ENCODE peak calls at places on chromosomes 4 and X, in five cellular contexts. One of them, this sample, is unnamed.

GRCh38 chr4:1833307-1834046 is 22.5 kb downstream of the LETM1 start:
- DNase-seq in stimulated activated CD8-positive, alpha-beta memory T cell treated with anti-CD3 and anti-CD28 coated beads, Interleukin-7, amount 100 ng/mL, for 1 hour: no peak
- DNase-seq in EL: no peak
- DNase-seq in adipocyte: no peak
- DNase-seq in NCI-H1417 treated with DMSO at 0.1 percent for 48 hours: no peak
- DNase-seq in this sample: no peak

GRCh38 chrX:69323786-69324720 is 158.8 kb upstream of the PJA1 start:
- DNase-seq in stimulated activated CD8-positive, alpha-beta memory T cell treated with anti-CD3 and anti-CD28 coated beads, Interleukin-7, amount 100 ng/mL, for 1 hour: no peak
- DNase-seq in EL: no peak
- DNase-seq in adipocyte: no peak
- DNase-seq in NCI-H1417 treated with DMSO at 0.1 percent for 48 hours: no peak
- DNase-seq in this sample: no peak

GRCh38 chrX:40015693-40016092 is 82.1 kb downstream of the BCOR start:
- DNase-seq in stimulated activated CD8-positive, alpha-beta memory T cell treated with anti-CD3 and anti-CD28 coated beads, Interleukin-7, amount 100 ng/mL, for 1 hour: no peak
- DNase-seq in EL: no peak
- DNase-seq in adipocyte: no peak
- DNase-seq in NCI-H1417 treated with DMSO at 0.1 percent for 48 hours: no peak
- DNase-seq in this sample: no peak

GRCh38 chrX:103688949-103689348 is 2.5 kb upstream of the MORF4L2 start:
- DNase-seq in stimulated activated CD8-positive, alpha-beta memory T cell treated with anti-CD3 and anti-CD28 coated beads, Interleukin-7, amount 100 ng/mL, for 1 hour: no peak
- DNase-seq in EL: peak; percentile 35
- DNase-seq in adipocyte: peak; percentile 72
- DNase-seq in NCI-H1417 treated with DMSO at 0.1 percent for 48 hours: peak; percentile 30
- DNase-seq in this sample: peak; percentile 48

GRCh38 chrX:13965531-13965930 is 64.2 kb downstream of the GEMIN8 start:
- DNase-seq in stimulated activated CD8-positive, alpha-beta memory T cell treated with anti-CD3 and anti-CD28 coated beads, Interleukin-7, amount 100 ng/mL, for 1 hour: no peak
- DNase-seq in EL: no peak
- DNase-seq in adipocyte: no peak
- DNase-seq in NCI-H1417 treated with DMSO at 0.1 percent for 48 hours: no peak
- DNase-seq in this sample: no peak

GRCh38 chrX:47936224-47936939 is 67.4 kb downstream of the ZNF182 start:
- DNase-seq in stimulated activated CD8-positive, alpha-beta memory T cell treated with anti-CD3 and anti-CD28 coated beads, Interleukin-7, amount 100 ng/mL, for 1 hour: no peak
- DNase-seq in EL: no peak
- DNase-seq in adipocyte: no peak
- DNase-seq in NCI-H1417 treated with DMSO at 0.1 percent for 48 hours: no peak
- DNase-seq in this sample: peak; percentile 30

GRCh38 chr4:20370284-20370683 is 118.6 kb downstream of the SLIT2 start:
- DNase-seq in stimulated activated CD8-positive, alpha-beta memory T cell treated with anti-CD3 and anti-CD28 coated beads, Interleukin-7, amount 100 ng/mL, for 1 hour: no peak
- DNase-seq in EL: peak; percentile 31
- DNase-seq in adipocyte: peak; percentile 81
- DNase-seq in NCI-H1417 treated with DMSO at 0.1 percent for 48 hours: no peak
- DNase-seq in this sample: no peak

GRCh38 chr4:48342559-48342878 is 1.2 kb downstream of the SLAIN2 start:
- DNase-seq in stimulated activated CD8-positive, alpha-beta memory T cell treated with anti-CD3 and anti-CD28 coated beads, Interleukin-7, amount 100 ng/mL, for 1 hour: no peak
- DNase-seq in EL: no peak
- DNase-seq in adipocyte: peak; percentile 44
- DNase-seq in NCI-H1417 treated with DMSO at 0.1 percent for 48 hours: no peak
- DNase-seq in this sample: peak; percentile 7

GRCh38 chr4:132097046-132097445 is 1052.0 kb upstream of the PCDH10 start:
- DNase-seq in stimulated activated CD8-positive, alpha-beta memory T cell treated with anti-CD3 and anti-CD28 coated beads, Interleukin-7, amount 100 ng/mL, for 1 hour: no peak
- DNase-seq in EL: no peak
- DNase-seq in adipocyte: no peak
- DNase-seq in NCI-H1417 treated with DMSO at 0.1 percent for 48 hours: no peak
- DNase-seq in this sample: no peak

GRCh38 chr4:1177274-1178141 is 5.1 kb upstream of the SPON2 start:
- DNase-seq in stimulated activated CD8-positive, alpha-beta memory T cell treated with anti-CD3 and anti-CD28 coated beads, Interleukin-7, amount 100 ng/mL, for 1 hour: no peak
- DNase-seq in EL: no peak
- DNase-seq in adipocyte: no peak
- DNase-seq in NCI-H1417 treated with DMSO at 0.1 percent for 48 hours: no peak
- DNase-seq in this sample: no peak

GRCh38 chrX:1355131-1355799 is 18.7 kb downstream of the IL3RA start:
- DNase-seq in stimulated activated CD8-positive, alpha-beta memory T cell treated with anti-CD3 and anti-CD28 coated beads, Interleukin-7, amount 100 ng/mL, for 1 hour: no peak
- DNase-seq in EL: no peak
- DNase-seq in adipocyte: no peak
- DNase-seq in NCI-H1417 treated with DMSO at 0.1 percent for 48 hours: no peak
- DNase-seq in this sample: peak; percentile 21

GRCh38 chr4:20552004-20552403 is 148.3 kb upstream of the PACRGL start:
- DNase-seq in stimulated activated CD8-positive, alpha-beta memory T cell treated with anti-CD3 and anti-CD28 coated beads, Interleukin-7, amount 100 ng/mL, for 1 hour: no peak
- DNase-seq in EL: no peak
- DNase-seq in adipocyte: no peak
- DNase-seq in NCI-H1417 treated with DMSO at 0.1 percent for 48 hours: no peak
- DNase-seq in this sample: no peak

GRCh38 chrX:55120767-55121358 is 32.0 kb downstream of the PAGE2 start:
- DNase-seq in stimulated activated CD8-positive, alpha-beta memory T cell treated with anti-CD3 and anti-CD28 coated beads, Interleukin-7, amount 100 ng/mL, for 1 hour: no peak
- DNase-seq in EL: no peak
- DNase-seq in adipocyte: peak; percentile 0
- DNase-seq in NCI-H1417 treated with DMSO at 0.1 percent for 48 hours: no peak
- DNase-seq in this sample: no peak

GRCh38 chrX:73877687-73878086 is 314.7 kb downstream of the CHIC1 start:
- DNase-seq in stimulated activated CD8-positive, alpha-beta memory T cell treated with anti-CD3 and anti-CD28 coated beads, Interleukin-7, amount 100 ng/mL, for 1 hour: no peak
- DNase-seq in EL: peak; percentile 10
- DNase-seq in adipocyte: no peak
- DNase-seq in NCI-H1417 treated with DMSO at 0.1 percent for 48 hours: no peak
- DNase-seq in this sample: no peak

GRCh38 chr4:137425281-137425680 is 107.0 kb downstream of the PCDH18 start:
- DNase-seq in stimulated activated CD8-positive, alpha-beta memory T cell treated with anti-CD3 and anti-CD28 coated beads, Interleukin-7, amount 100 ng/mL, for 1 hour: no peak
- DNase-seq in EL: no peak
- DNase-seq in adipocyte: no peak
- DNase-seq in NCI-H1417 treated with DMSO at 0.1 percent for 48 hours: no peak
- DNase-seq in this sample: no peak

GRCh38 chrX:21738145-21738949 is 19.6 kb downstream of the SMPX start:
- DNase-seq in stimulated activated CD8-positive, alpha-beta memory T cell treated with anti-CD3 and anti-CD28 coated beads, Interleukin-7, amount 100 ng/mL, for 1 hour: no peak
- DNase-seq in EL: no peak
- DNase-seq in adipocyte: no peak
- DNase-seq in NCI-H1417 treated with DMSO at 0.1 percent for 48 hours: peak; percentile 72
- DNase-seq in this sample: no peak

GRCh38 chr4:76012388-76012801 is 5.1 kb upstream of the CXCL9 start:
- DNase-seq in stimulated activated CD8-positive, alpha-beta memory T cell treated with anti-CD3 and anti-CD28 coated beads, Interleukin-7, amount 100 ng/mL, for 1 hour: no peak
- DNase-seq in EL: peak; percentile 13
- DNase-seq in adipocyte: peak; percentile 26
- DNase-seq in NCI-H1417 treated with DMSO at 0.1 percent for 48 hours: no peak
- DNase-seq in this sample: peak; percentile 26

GRCh38 chrX:131072871-131073571 is 14.9 kb downstream of the ARHGAP36 start:
- DNase-seq in stimulated activated CD8-positive, alpha-beta memory T cell treated with anti-CD3 and anti-CD28 coated beads, Interleukin-7, amount 100 ng/mL, for 1 hour: no peak
- DNase-seq in EL: no peak
- DNase-seq in adipocyte: no peak
- DNase-seq in NCI-H1417 treated with DMSO at 0.1 percent for 48 hours: no peak
- DNase-seq in this sample: no peak

GRCh38 chrX:13651150-13651549 is 1.8 kb upstream of the TCEANC start:
- DNase-seq in stimulated activated CD8-positive, alpha-beta memory T cell treated with anti-CD3 and anti-CD28 coated beads, Interleukin-7, amount 100 ng/mL, for 1 hour: no peak
- DNase-seq in EL: no peak
- DNase-seq in adipocyte: no peak
- DNase-seq in NCI-H1417 treated with DMSO at 0.1 percent for 48 hours: no peak
- DNase-seq in this sample: no peak

GRCh38 chr4:175405961-175406360 is 406.1 kb downstream of the GPM6A start:
- DNase-seq in stimulated activated CD8-positive, alpha-beta memory T cell treated with anti-CD3 and anti-CD28 coated beads, Interleukin-7, amount 100 ng/mL, for 1 hour: no peak
- DNase-seq in EL: no peak
- DNase-seq in adipocyte: no peak
- DNase-seq in NCI-H1417 treated with DMSO at 0.1 percent for 48 hours: no peak
- DNase-seq in this sample: no peak

GRCh38 chr4:89439533-89439932 is 131.9 kb upstream of the GPRIN3 start:
- DNase-seq in stimulated activated CD8-positive, alpha-beta memory T cell treated with anti-CD3 and anti-CD28 coated beads, Interleukin-7, amount 100 ng/mL, for 1 hour: no peak
- DNase-seq in EL: no peak
- DNase-seq in adipocyte: no peak
- DNase-seq in NCI-H1417 treated with DMSO at 0.1 percent for 48 hours: no peak
- DNase-seq in this sample: no peak

GRCh38 chrX:38882894-38883620 is 81.8 kb downstream of the MID1IP1 start:
- DNase-seq in stimulated activated CD8-positive, alpha-beta memory T cell treated with anti-CD3 and anti-CD28 coated beads, Interleukin-7, amount 100 ng/mL, for 1 hour: no peak
- DNase-seq in EL: peak; percentile 87
- DNase-seq in adipocyte: peak; percentile 19
- DNase-seq in NCI-H1417 treated with DMSO at 0.1 percent for 48 hours: no peak
- DNase-seq in this sample: peak; percentile 1

GRCh38 chrX:33211356-33212254 is at the start of gene DMD:
- DNase-seq in stimulated activated CD8-positive, alpha-beta memory T cell treated with anti-CD3 and anti-CD28 coated beads, Interleukin-7, amount 100 ng/mL, for 1 hour: no peak
- DNase-seq in EL: no peak
- DNase-seq in adipocyte: no peak
- DNase-seq in NCI-H1417 treated with DMSO at 0.1 percent for 48 hours: no peak
- DNase-seq in this sample: peak; percentile 0

GRCh38 chr4:159071178-159071968 is 31.5 kb upstream of the RAPGEF2 start:
- DNase-seq in stimulated activated CD8-positive, alpha-beta memory T cell treated with anti-CD3 and anti-CD28 coated beads, Interleukin-7, amount 100 ng/mL, for 1 hour: no peak
- DNase-seq in EL: peak; percentile 71
- DNase-seq in adipocyte: peak; percentile 65
- DNase-seq in NCI-H1417 treated with DMSO at 0.1 percent for 48 hours: no peak
- DNase-seq in this sample: peak; percentile 75